ENCODE peak calls at places on chromosomes 2 and 18, in seven cellular contexts. One of them, this sample, is unnamed.

GRCh38 chr2:189285962-189286648 is 106.5 kb upstream of the COL5A2 start:
- DNase-seq in left cardiac atrium: no peak
- DNase-seq in H4: peak
- DNase-seq in GF-D8: no peak
- DNase-seq in lung: no peak
- DNase-seq in neural progenitor cell: no peak
- DNase-seq in COLO829: peak
- DNase-seq in this sample: no peak

GRCh38 chr18:48777026-48777736 is 173.6 kb downstream of the SMAD7 start:
- DNase-seq in left cardiac atrium: peak
- DNase-seq in H4: peak
- DNase-seq in GF-D8: no peak
- DNase-seq in lung: no peak
- DNase-seq in neural progenitor cell: peak
- DNase-seq in COLO829: peak
- DNase-seq in this sample: peak

GRCh38 chr2:209596275-209596674 is 172.4 kb downstream of the MAP2 start:
- DNase-seq in left cardiac atrium: no peak
- DNase-seq in H4: no peak
- DNase-seq in GF-D8: no peak
- DNase-seq in lung: no peak
- DNase-seq in neural progenitor cell: no peak
- DNase-seq in COLO829: no peak
- DNase-seq in this sample: no peak

GRCh38 chr2:63050186-63050915 is at the start of gene OTX1:
- DNase-seq in left cardiac atrium: no peak
- DNase-seq in H4: peak
- DNase-seq in GF-D8: peak
- DNase-seq in lung: peak
- DNase-seq in neural progenitor cell: peak
- DNase-seq in COLO829: peak
- DNase-seq in this sample: peak

GRCh38 chr2:191029280-191029908 is 15.4 kb upstream of the STAT1 start:
- DNase-seq in left cardiac atrium: no peak
- DNase-seq in H4: no peak
- DNase-seq in GF-D8: no peak
- DNase-seq in lung: no peak
- DNase-seq in neural progenitor cell: no peak
- DNase-seq in COLO829: no peak
- DNase-seq in this sample: no peak

GRCh38 chr18:39939209-39939608 is 2015.8 kb upstream of the PIK3C3 start:
- DNase-seq in left cardiac atrium: no peak
- DNase-seq in H4: no peak
- DNase-seq in GF-D8: no peak
- DNase-seq in lung: no peak
- DNase-seq in neural progenitor cell: no peak
- DNase-seq in COLO829: no peak
- DNase-seq in this sample: no peak

GRCh38 chr2:38709515-38710194 is 41.5 kb downstream of the SRSF7 start:
- DNase-seq in left cardiac atrium: no peak
- DNase-seq in H4: no peak
- DNase-seq in GF-D8: no peak
- DNase-seq in lung: no peak
- DNase-seq in neural progenitor cell: no peak
- DNase-seq in COLO829: no peak
- DNase-seq in this sample: no peak

GRCh38 chr18:48942554-48943261 is 8.1 kb downstream of the SMAD7 start:
- DNase-seq in left cardiac atrium: peak
- DNase-seq in H4: peak
- DNase-seq in GF-D8: no peak
- DNase-seq in lung: peak
- DNase-seq in neural progenitor cell: no peak
- DNase-seq in COLO829: peak
- DNase-seq in this sample: no peak

GRCh38 chr2:68946117-68946516 is 6.6 kb downstream of the GKN2 start:
- DNase-seq in left cardiac atrium: no peak
- DNase-seq in H4: no peak
- DNase-seq in GF-D8: no peak
- DNase-seq in lung: no peak
- DNase-seq in neural progenitor cell: no peak
- DNase-seq in COLO829: no peak
- DNase-seq in this sample: no peak

GRCh38 chr2:205654878-205655601 is 27.3 kb upstream of the NRP2 start:
- DNase-seq in left cardiac atrium: no peak
- DNase-seq in H4: no peak
- DNase-seq in GF-D8: no peak
- DNase-seq in lung: no peak
- DNase-seq in neural progenitor cell: no peak
- DNase-seq in COLO829: peak
- DNase-seq in this sample: no peak

GRCh38 chr2:114442545-114442944 is at the start of gene DPP10:
- DNase-seq in left cardiac atrium: peak
- DNase-seq in H4: no peak
- DNase-seq in GF-D8: no peak
- DNase-seq in lung: no peak
- DNase-seq in neural progenitor cell: peak
- DNase-seq in COLO829: peak
- DNase-seq in this sample: peak

GRCh38 chr2:233033672-233034071 is 1.2 kb downstream of the NEU2 start:
- DNase-seq in left cardiac atrium: no peak
- DNase-seq in H4: no peak
- DNase-seq in GF-D8: no peak
- DNase-seq in lung: no peak
- DNase-seq in neural progenitor cell: no peak
- DNase-seq in COLO829: no peak
- DNase-seq in this sample: no peak

GRCh38 chr2:231397011-231397927 is 1.8 kb downstream of the B3GNT7 start:
- DNase-seq in left cardiac atrium: no peak
- DNase-seq in H4: no peak
- DNase-seq in GF-D8: no peak
- DNase-seq in lung: no peak
- DNase-seq in neural progenitor cell: no peak
- DNase-seq in COLO829: no peak
- DNase-seq in this sample: no peak

GRCh38 chr2:11710632-11711381 is 35.6 kb upstream of the LPIN1 start:
- DNase-seq in left cardiac atrium: no peak
- DNase-seq in H4: no peak
- DNase-seq in GF-D8: no peak
- DNase-seq in lung: no peak
- DNase-seq in neural progenitor cell: no peak
- DNase-seq in COLO829: peak
- DNase-seq in this sample: no peak

GRCh38 chr2:23009545-23010149 is 375.3 kb upstream of the KLHL29 start:
- DNase-seq in left cardiac atrium: peak
- DNase-seq in H4: no peak
- DNase-seq in GF-D8: no peak
- DNase-seq in lung: peak
- DNase-seq in neural progenitor cell: no peak
- DNase-seq in COLO829: no peak
- DNase-seq in this sample: no peak

GRCh38 chr2:9838391-9838790 is 4.9 kb upstream of the TAF1B start:
- DNase-seq in left cardiac atrium: no peak
- DNase-seq in H4: no peak
- DNase-seq in GF-D8: no peak
- DNase-seq in lung: no peak
- DNase-seq in neural progenitor cell: no peak
- DNase-seq in COLO829: no peak
- DNase-seq in this sample: no peak

GRCh38 chr18:65606551-65607130 is 144.2 kb upstream of the CDH7 start:
- DNase-seq in left cardiac atrium: no peak
- DNase-seq in H4: no peak
- DNase-seq in GF-D8: no peak
- DNase-seq in lung: no peak
- DNase-seq in neural progenitor cell: no peak
- DNase-seq in COLO829: no peak
- DNase-seq in this sample: no peak

GRCh38 chr2:165601866-165602636 is 132.6 kb downstream of the CSRNP3 start:
- DNase-seq in left cardiac atrium: no peak
- DNase-seq in H4: peak
- DNase-seq in GF-D8: no peak
- DNase-seq in lung: no peak
- DNase-seq in neural progenitor cell: no peak
- DNase-seq in COLO829: peak
- DNase-seq in this sample: no peak

GRCh38 chr2:102000012-102000411 is 8.3 kb downstream of the IL1R2 start:
- DNase-seq in left cardiac atrium: no peak
- DNase-seq in H4: no peak
- DNase-seq in GF-D8: no peak
- DNase-seq in lung: no peak
- DNase-seq in neural progenitor cell: no peak
- DNase-seq in COLO829: no peak
- DNase-seq in this sample: no peak

This sample was measured in ovary.